ENCODE peak calls at places on chromosomes 7 and 10, in five cellular contexts. V, G, A, I and U are unnamed samples.

GRCh38 chr10:123154943-123155505 is 822 bp downstream of the BUB3 start:
- DNase-seq in V (peak), G (no peak), A (no peak), I (no peak), U (no peak)

GRCh38 chr10:100993986-100994708 is 5.5 kb upstream of the LZTS2 start:
- DNase-seq in V (peak), G (no peak), A (no peak), I (no peak), U (no peak)

GRCh38 chr7:74598558-74598957 is 59.0 kb upstream of the GTF2I start:
- DNase-seq in V (no peak), G (no peak), A (no peak), I (no peak), U (no peak)

GRCh38 chr10:89242840-89243586 is 8.6 kb downstream of the LIPA start:
- DNase-seq in V (no peak), G (no peak), A (no peak), I (no peak), U (peak)

GRCh38 chr7:157150825-157151412 is 12.2 kb downstream of the UBE3C start:
- DNase-seq in V (no peak), G (no peak), A (peak), I (peak), U (peak)

GRCh38 chr7:153943428-153944370 is 108.5 kb upstream of the DPP6 start:
- DNase-seq in V (no peak), G (no peak), A (no peak), I (no peak), U (no peak)

GRCh38 chr10:43316988-43317387 is 50.1 kb upstream of the RASGEF1A start:
- DNase-seq in V (no peak), G (peak), A (no peak), I (no peak), U (no peak)

GRCh38 chr7:149811221-149811620 is 27.0 kb upstream of the ZNF862 start:
- DNase-seq in V (peak), G (no peak), A (no peak), I (no peak), U (peak)

GRCh38 chr10:13813540-13813939 is 226.8 kb downstream of the PRPF18 start:
- DNase-seq in V (no peak), G (no peak), A (no peak), I (no peak), U (no peak)

GRCh38 chr7:157875230-157876179 is 538.7 kb downstream of the DNAJB6 start:
- DNase-seq in V (peak), G (peak), A (no peak), I (no peak), U (peak)

GRCh38 chr7:83159731-83160130 is 3.0 kb downstream of the PCLO start:
- DNase-seq in V (no peak), G (no peak), A (no peak), I (no peak), U (no peak)

GRCh38 chr10:124632566-124632965 is 111.6 kb downstream of the FAM53B start:
- DNase-seq in V (no peak), G (peak), A (no peak), I (no peak), U (no peak)

DNA sequence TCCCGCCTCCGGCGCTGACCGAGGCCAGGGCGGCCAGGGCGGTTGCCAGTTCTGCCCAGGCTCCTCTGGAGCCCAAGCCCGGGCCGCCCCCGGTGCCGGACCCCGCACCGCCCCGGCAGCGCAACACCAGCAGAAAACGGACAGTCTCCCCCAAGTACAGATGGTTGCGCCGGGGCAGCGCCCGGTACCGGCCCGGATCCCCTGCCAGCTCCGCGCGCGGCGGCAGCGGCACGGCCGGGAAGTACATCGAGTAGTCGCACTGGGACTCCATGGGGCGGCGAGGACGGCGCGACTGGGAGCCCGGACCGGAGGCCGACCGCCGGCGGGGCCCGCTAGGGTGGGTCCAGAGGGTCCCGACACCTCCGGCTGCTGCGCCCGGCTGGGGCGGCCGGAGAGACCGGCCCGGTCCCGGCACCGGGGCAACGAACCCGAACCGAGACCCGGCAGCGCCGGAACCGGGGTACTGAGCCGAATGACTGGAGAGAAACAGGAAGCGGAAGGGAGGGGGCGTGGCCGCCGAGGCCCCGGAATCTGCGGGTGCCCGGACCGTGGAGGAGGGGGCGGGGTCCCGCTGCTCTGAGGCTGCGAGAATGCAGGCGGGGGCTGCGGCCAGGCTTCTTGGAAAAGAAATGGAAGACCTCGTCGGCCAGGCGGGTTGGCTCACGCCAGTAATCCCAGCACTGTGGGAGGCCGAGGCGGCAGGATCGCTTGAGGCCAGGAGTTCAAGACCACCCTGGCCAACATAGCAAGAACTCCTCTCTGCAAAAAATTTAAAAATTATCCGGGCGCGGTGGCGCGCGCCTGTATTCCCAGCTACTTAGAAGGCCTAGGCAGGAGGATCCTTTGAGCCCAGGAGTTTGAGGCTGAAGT is at the start of gene TRAPPC14:
- DNase-seq in V (peak), G (peak), A (peak), I (peak), U (peak)
- TF ChIP-seq POLR2A in V (peak), G (no peak), A (peak), I (peak), U (peak)

GRCh38 chr7:30899630-30900029 is 12.0 kb upstream of the AQP1 start:
- DNase-seq in V (no peak), G (no peak), A (no peak), I (no peak), U (no peak)
- TF ChIP-seq CTCF in V (no peak), G (no peak), A (no peak), I (no peak), U (no peak)

DNA sequence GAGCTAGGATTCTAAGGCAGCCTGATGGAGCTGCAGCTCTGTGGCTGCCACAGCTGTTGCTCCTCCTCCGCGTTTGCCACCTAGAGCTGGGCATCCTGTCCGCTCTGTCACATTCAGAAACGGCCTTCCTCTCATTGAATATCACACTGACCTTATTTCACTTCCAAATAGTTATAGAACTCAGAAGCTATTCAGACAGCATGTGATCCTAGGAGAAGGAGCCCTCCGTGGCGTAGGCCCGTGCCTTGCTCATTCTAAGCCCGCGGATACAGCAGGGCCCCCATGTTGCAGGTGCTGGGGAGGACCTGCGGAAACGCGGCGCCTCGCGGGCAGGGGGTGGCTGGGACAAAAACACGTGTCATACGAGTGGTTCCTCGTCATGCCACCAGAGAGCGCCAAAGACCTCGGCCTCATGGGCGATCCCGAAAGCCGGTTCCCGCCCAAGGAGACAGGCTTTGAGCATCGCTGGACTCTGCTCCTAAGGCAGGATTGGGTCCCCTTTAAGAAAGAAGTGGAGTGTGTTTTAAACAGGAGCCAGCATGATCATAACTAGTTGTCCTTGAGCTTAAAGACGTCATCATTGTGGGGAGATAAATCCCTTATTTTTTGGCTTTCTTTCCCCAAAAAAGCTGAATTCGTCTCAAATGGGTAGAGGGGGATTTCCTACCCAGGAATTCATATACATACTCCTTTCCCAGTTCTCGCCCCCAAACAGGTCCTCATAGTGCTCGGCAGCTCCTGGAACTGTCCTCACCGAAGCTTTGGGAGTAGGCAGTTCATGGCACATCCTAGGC is 17.9 kb upstream of the FIGNL1 start:
- DNase-seq in V (peak), G (peak), A (peak), I (peak), U (peak)
- TF ChIP-seq POLR2A in V (no peak), G (no peak), A (no peak), I (no peak), U (no peak)

DNA sequence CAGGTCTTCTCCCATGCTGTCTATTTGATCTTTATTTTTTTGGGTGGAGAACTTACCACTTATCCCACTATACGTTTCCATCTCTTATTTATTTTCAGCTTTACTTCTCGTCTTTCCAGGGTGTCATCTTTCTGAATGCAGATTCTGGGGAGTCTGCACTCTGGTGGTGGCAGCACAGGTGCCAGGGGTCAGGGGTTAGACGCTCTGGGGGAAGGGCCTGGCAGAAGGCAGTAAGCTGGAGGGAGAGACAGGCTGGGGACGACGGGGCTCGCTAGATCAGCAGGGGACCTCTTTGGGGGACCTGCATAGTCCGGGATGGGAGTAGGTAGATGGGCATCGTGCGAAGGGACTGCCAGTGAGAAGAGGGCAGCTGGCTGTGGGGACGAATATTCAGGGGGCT is 22.3 kb downstream of the CHST12 start:
- DNase-seq in V (no peak), G (no peak), A (no peak), I (no peak), U (no peak)
- TF ChIP-seq CTCF in V (no peak), G (no peak), A (no peak), I (no peak), U (no peak)